ENCODE peak calls at places on chromosomes 2 and 18, in eight cellular contexts. R is brain microvascular endothelial cell; M is GM13976; V is activated CD4-positive, alpha-beta T cell treated with anti-CD3 and anti-CD28 coated beads, Interleukin-2, amount 10 ng/mL, durations not matched to agents 7 days and 5 days; B is adipocyte; E is A549; J is cardiac muscle cell; O is ACHN. S is an unnamed sample.

GRCh38 chr18:7945882-7946281 is 378.8 kb downstream of the PTPRM start:
- DNase-seq in R (peak), B (peak), E (peak), J (peak), V (no peak), O (peak), M (no peak), S (no peak)

GRCh38 chr18:70431203-70431624 is 142.4 kb downstream of the SOCS6 start:
- DNase-seq in M (no peak), J (peak), V (no peak), R (no peak), E (peak), O (no peak), B (peak), S (no peak)

GRCh38 chr2:128260239-128261138 is 58.2 kb downstream of the HS6ST1 start:
- DNase-seq in M (no peak), J (peak), O (no peak), E (peak), R (peak), B (peak), V (no peak), S (no peak)

GRCh38 chr2:138601438-138602165 is 100.0 kb downstream of the SPOPL start:
- DNase-seq in O (no peak), B (no peak), E (no peak), R (no peak), M (no peak), J (no peak), V (no peak), S (no peak)

GRCh38 chr2:15720561-15721307 is 129.1 kb downstream of the DDX1 start:
- DNase-seq in E (no peak), O (no peak), M (no peak), V (no peak), R (no peak), J (no peak), B (no peak), S (no peak)

GRCh38 chr18:57916684-57917083 is 113.6 kb upstream of the ATP8B1 start:
- DNase-seq in E (no peak), J (no peak), B (no peak), V (no peak), R (no peak), O (no peak), M (no peak), S (no peak)

GRCh38 chr18:58887613-58887963 is 22.9 kb downstream of the ZNF532 start:
- DNase-seq in M (no peak), B (peak), O (no peak), E (no peak), R (peak), J (peak), V (no peak), S (peak)

GRCh38 chr2:68716539-68716938 is 18.1 kb upstream of the ARHGAP25 start:
- DNase-seq in E (no peak), M (no peak), B (no peak), O (no peak), V (no peak), R (no peak), J (no peak), S (no peak)

GRCh38 chr18:35604369-35604768 is 22.8 kb downstream of the GALNT1 start:
- DNase-seq in E (no peak), O (no peak), R (no peak), J (no peak), M (no peak), V (no peak), B (no peak), S (no peak)

GRCh38 chr2:85935170-85935745 is 46.5 kb upstream of the ST3GAL5 start:
- DNase-seq in M (no peak), R (no peak), E (peak), O (no peak), J (no peak), B (no peak), V (no peak), S (no peak)

GRCh38 chr2:30768036-30768686 is 39.1 kb downstream of the CAPN13 start:
- DNase-seq in O (no peak), M (no peak), J (no peak), B (no peak), V (no peak), E (no peak), R (no peak), S (no peak)

GRCh38 chr2:39240758-39241157 is 3.0 kb downstream of the CDKL4 start:
- DNase-seq in M (no peak), J (no peak), V (no peak), B (no peak), E (no peak), O (no peak), R (no peak), S (no peak)

GRCh38 chr2:207692206-207693065 is 19.0 kb upstream of the CCNYL1 start:
- DNase-seq in R (peak), B (no peak), M (peak), V (peak), E (peak), O (peak), J (peak), S (no peak)

GRCh38 chr2:205188516-205189138 is 493.7 kb upstream of the NRP2 start:
- DNase-seq in M (no peak), R (peak), V (no peak), J (peak), B (peak), E (peak), O (no peak), S (no peak)

GRCh38 chr2:235162544-235163197 is 210.9 kb downstream of the SH3BP4 start:
- DNase-seq in R (peak), E (peak), J (peak), M (no peak), B (no peak), O (no peak), V (no peak), S (no peak)

GRCh38 chr2:95275601-95276243 is 1.5 kb downstream of the PROM2 start:
- DNase-seq in M (no peak), V (no peak), B (no peak), J (peak), R (no peak), E (no peak), O (no peak), S (no peak)

GRCh38 chr2:75915851-75916634 is 205.3 kb upstream of the GCFC2 start:
- DNase-seq in B (no peak), V (no peak), O (no peak), J (no peak), M (no peak), E (no peak), R (no peak), S (no peak)

GRCh38 chr2:119233326-119234020 is 9.8 kb downstream of the STEAP3 start:
- DNase-seq in M (peak), J (peak), B (peak), V (no peak), R (no peak), E (no peak), O (no peak), S (no peak)

GRCh38 chr2:29528891-29529520 is 392.4 kb downstream of the ALK start:
- DNase-seq in M (no peak), E (no peak), R (peak), O (no peak), V (no peak), B (peak), J (peak), S (no peak)

GRCh38 chr18:55018602-55019001 is 59.3 kb upstream of the CCDC68 start:
- DNase-seq in M (no peak), V (no peak), O (peak), J (peak), R (peak), E (no peak), B (peak), S (no peak)

GRCh38 chr18:79519751-79520472 is 124.2 kb downstream of the NFATC1 start:
- DNase-seq in B (peak), M (no peak), O (no peak), J (peak), V (peak), R (no peak), E (no peak), S (no peak)

GRCh38 chr2:238106339-238106697 is 6.2 kb downstream of the ESPNL start:
- DNase-seq in V (no peak), E (no peak), R (no peak), J (no peak), M (no peak), O (no peak), B (no peak), S (no peak)

GRCh38 chr2:149849133-149849532 is 261.6 kb upstream of the MMADHC start:
- DNase-seq in R (no peak), O (no peak), E (no peak), M (no peak), J (no peak), B (no peak), V (no peak), S (no peak)

GRCh38 chr2:201261471-201261870 is 1.1 kb downstream of the CASP8 start:
- DNase-seq in B (no peak), O (no peak), R (no peak), V (peak), M (no peak), J (no peak), E (no peak), S (peak)

GRCh38 chr18:22558945-22559385 is 141.2 kb upstream of the CTAGE1 start:
- DNase-seq in B (peak), E (peak), R (peak), J (peak), M (no peak), V (no peak), O (peak), S (no peak)

GRCh38 chr18:37294951-37295350 is 270.6 kb downstream of the CELF4 start:
- DNase-seq in O (peak), R (peak), V (no peak), B (no peak), J (peak), E (peak), M (no peak), S (no peak)

GRCh38 chr18:33156906-33157470 is 283.5 kb downstream of the CCDC178 start:
- DNase-seq in R (no peak), B (no peak), M (no peak), O (no peak), V (no peak), J (no peak), E (no peak), S (no peak)

GRCh38 chr18:74546751-74547530 is 12.6 kb downstream of the CNDP1 start:
- DNase-seq in R (no peak), M (no peak), B (peak), E (no peak), V (no peak), J (peak), O (no peak), S (no peak)

GRCh38 chr2:86518498-86518897 is 44.7 kb downstream of the CHMP3 start:
- DNase-seq in B (peak), J (peak), V (peak), E (peak), M (no peak), R (no peak), O (peak), S (peak)

GRCh38 chr18:77557030-77557429 is 307.4 kb downstream of the GALR1 start:
- DNase-seq in M (no peak), R (peak), O (no peak), J (peak), E (no peak), V (no peak), B (no peak), S (no peak)

GRCh38 chr2:68762665-68763064 is 28.1 kb downstream of the ARHGAP25 start:
- DNase-seq in O (no peak), M (no peak), V (no peak), B (no peak), J (peak), E (no peak), R (peak), S (peak)

GRCh38 chr2:30631051-30631671 is 176.1 kb downstream of the CAPN13 start:
- DNase-seq in O (no peak), J (no peak), M (no peak), R (peak), E (no peak), V (peak), B (no peak), S (peak)